ENCODE peak calls at places on chromosomes 12 and 14, in nine cellular contexts. I, R, F, L, T, N, U, C and M are unnamed samples.

GRCh38 chr14:74765721-74766120 is 2.6 kb downstream of the YLPM1 start:
- DNase-seq in F (no peak), U (no peak), R (no peak), N (no peak), I (peak), C (no peak), L (no peak), T (no peak), M (no peak)

GRCh38 chr12:116166306-116166705 is 111.2 kb downstream of the MED13L start:
- DNase-seq in T (no peak), C (no peak), L (no peak), N (no peak), U (no peak), R (no peak), I (peak), F (no peak), M (no peak)

GRCh38 chr12:122106891-122107660 is 28.5 kb downstream of the MLXIP start:
- DNase-seq in T (peak), N (no peak), U (peak), I (peak), L (peak), F (no peak), C (no peak), R (peak), M (no peak)

GRCh38 chr12:54417712-54418440 is 1.2 kb downstream of the ITGA5 start:
- DNase-seq in T (no peak), U (peak), F (no peak), I (peak), L (no peak), C (no peak), R (no peak), N (no peak), M (no peak)

GRCh38 chr12:52828156-52829090 is 5.7 kb downstream of the KRT79 start:
- DNase-seq in L (no peak), I (no peak), C (no peak), T (no peak), N (no peak), R (no peak), F (no peak), U (no peak), M (no peak)

GRCh38 chr12:130357241-130357640 is 19.6 kb downstream of the PIWIL1 start:
- DNase-seq in U (peak), I (no peak), T (no peak), C (no peak), F (no peak), R (no peak), N (peak), L (no peak), M (no peak)

GRCh38 chr12:88305491-88305890 is 163.4 kb downstream of the TMTC3 start:
- DNase-seq in N (no peak), L (no peak), R (no peak), T (no peak), F (no peak), C (no peak), I (no peak), U (no peak), M (no peak)

GRCh38 chr14:85572845-85573244 is 42.9 kb downstream of the FLRT2 start:
- DNase-seq in R (no peak), I (peak), C (no peak), U (peak), N (no peak), L (peak), T (peak), F (no peak), M (no peak)

GRCh38 chr12:75194250-75194649 is 15.4 kb downstream of the KCNC2 start:
- DNase-seq in F (no peak), C (no peak), U (no peak), R (no peak), I (no peak), N (no peak), L (no peak), T (no peak), M (no peak)

GRCh38 chr12:125540580-125541204 is 475.5 kb downstream of the AACS start:
- DNase-seq in U (no peak), N (no peak), R (no peak), C (no peak), I (no peak), L (no peak), T (no peak), F (no peak), M (no peak)

GRCh38 chr12:97375310-97375709 is 87.3 kb upstream of the RMST start:
- DNase-seq in U (no peak), L (no peak), C (no peak), I (no peak), T (no peak), F (no peak), N (no peak), R (no peak), M (no peak)